ENCODE peak calls at places on chromosomes 13 and 19, in eight cellular contexts. I is colonic mucosa, P is ovary, T is mesendoderm, C is neuronal stem cell, F is transverse colon, V is HCT116, W is tibial artery. U is an unnamed sample. For H3K4me1, the result is how much of the 10 kb centered on the place peaks cover.

GRCh38 chr13:57635541-57635940 is 4.0 kb downstream of the PCDH17 start:
- DNase-seq in I (no peak), P (no peak), T (no peak), C (no peak), F (no peak), V (no peak), W (no peak), U (no peak)

GRCh38 chr13:101567841-101568240 is 115.4 kb downstream of the ITGBL1 start:
- DNase-seq in I (no peak), P (no peak), T (no peak), C (no peak), F (no peak), V (no peak), W (no peak), U (no peak)

GRCh38 chr13:58463841-58464240 is 832.3 kb downstream of the PCDH17 start:
- DNase-seq in I (no peak), P (no peak), T (no peak), C (no peak), F (no peak), V (no peak), W (no peak), U (no peak)

GRCh38 chr19:53511357-53511756 is 26.6 kb upstream of the ZNF331 start:
- DNase-seq in I (no peak), P (no peak), T (no peak), C (no peak), F (no peak), V (no peak), W (no peak), U (no peak)

GRCh38 chr19:52237771-52238400 is 31.5 kb upstream of the ZNF766 start:
- DNase-seq in I (peak), P (peak), T (peak), C (peak), F (peak), V (peak), W (peak), U (peak)

GRCh38 chr13:20394506-20394905 is 131.2 kb downstream of the CRYL1 start:
- DNase-seq in I (no peak), P (no peak), T (no peak), C (no peak), F (no peak), V (no peak), W (no peak), U (no peak)

GRCh38 chr13:98240131-98240530 is 63.1 kb upstream of the RNF113B start:
- DNase-seq in I (no peak), P (no peak), T (no peak), C (no peak), F (no peak), V (no peak), W (no peak), U (no peak)

GRCh38 chr13:34223984-34224383 is 406.0 kb downstream of the RFC3 start:
- DNase-seq in I (no peak), P (no peak), T (no peak), C (no peak), F (no peak), V (no peak), W (no peak), U (no peak)

GRCh38 chr13:23898101-23898500 is 799 bp upstream of the C1QTNF9B start:
- DNase-seq in I (peak), P (peak), T (no peak), C (no peak), F (peak), V (no peak), W (no peak), U (no peak)

GRCh38 chr13:98098511-98098910 is 44.4 kb upstream of the FARP1 start:
- DNase-seq in I (no peak), P (no peak), T (no peak), C (no peak), F (no peak), V (no peak), W (no peak), U (no peak)

GRCh38 chr19:30029721-30030510 is 87.9 kb downstream of the URI1 start:
- DNase-seq in I (no peak), P (no peak), T (no peak), C (no peak), F (no peak), V (peak), W (no peak), U (no peak)

GRCh38 chr13:109938255-109938936 is 152.0 kb upstream of the IRS2 start:
- DNase-seq in I (no peak), P (no peak), T (no peak), C (no peak), F (no peak), V (no peak), W (no peak), U (no peak)

GRCh38 chr13:25286308-25286968 is 850 bp downstream of the MTMR6 start:
- DNase-seq in I (peak), P (no peak), T (peak), C (peak), F (peak), V (no peak), W (no peak), U (no peak)

GRCh38 chr13:35283856-35284255 is 192.6 kb downstream of the MAB21L1 start:
- DNase-seq in I (no peak), P (no peak), T (no peak), C (no peak), F (peak), V (no peak), W (no peak), U (no peak)

GRCh38 chr13:98532254-98532653 is 44.7 kb downstream of the STK24 start:
- DNase-seq in I (no peak), P (no peak), T (no peak), C (no peak), F (no peak), V (no peak), W (no peak), U (no peak)

GRCh38 chr13:30796132-30796832 is 60.9 kb downstream of the ALOX5AP start:
- DNase-seq in I (no peak), P (no peak), T (no peak), C (no peak), F (no peak), V (no peak), W (no peak), U (no peak)

GRCh38 chr19:46862974-46863632 is 2.3 kb downstream of the ARHGAP35 start:
- DNase-seq in I (no peak), P (no peak), T (peak), C (no peak), F (no peak), V (no peak), W (no peak), U (no peak)

GRCh38 chr19:53947624-53948023 is 15.1 kb upstream of the CACNG8 start:
- DNase-seq in I (no peak), P (no peak), T (peak), C (no peak), F (no peak), V (peak), W (no peak), U (no peak)

GRCh38 chr19:588758-589692 is 656 bp upstream of the HCN2 start:
- DNase-seq in I (no peak), P (no peak), T (no peak), C (no peak), F (no peak), V (no peak), W (no peak), U (no peak)

GRCh38 chr13:48123827-48124226 is 28.9 kb upstream of the MED4 start:
- DNase-seq in I (peak), P (no peak), T (no peak), C (no peak), F (peak), V (no peak), W (no peak), U (peak)

GRCh38 chr13:48118025-48118424 is 23.1 kb upstream of the MED4 start:
- DNase-seq in I (no peak), P (no peak), T (no peak), C (no peak), F (no peak), V (no peak), W (no peak), U (no peak)

GRCh38 chr13:48125794-48126228 is 30.9 kb upstream of the MED4 start:
- DNase-seq in I (no peak), P (peak), T (no peak), C (no peak), F (no peak), V (no peak), W (peak), U (peak)

GRCh38 chr13:48120246-48120645 is 25.3 kb upstream of the MED4 start:
- DNase-seq in I (no peak), P (no peak), T (no peak), C (no peak), F (no peak), V (no peak), W (no peak), U (no peak)

DNA sequence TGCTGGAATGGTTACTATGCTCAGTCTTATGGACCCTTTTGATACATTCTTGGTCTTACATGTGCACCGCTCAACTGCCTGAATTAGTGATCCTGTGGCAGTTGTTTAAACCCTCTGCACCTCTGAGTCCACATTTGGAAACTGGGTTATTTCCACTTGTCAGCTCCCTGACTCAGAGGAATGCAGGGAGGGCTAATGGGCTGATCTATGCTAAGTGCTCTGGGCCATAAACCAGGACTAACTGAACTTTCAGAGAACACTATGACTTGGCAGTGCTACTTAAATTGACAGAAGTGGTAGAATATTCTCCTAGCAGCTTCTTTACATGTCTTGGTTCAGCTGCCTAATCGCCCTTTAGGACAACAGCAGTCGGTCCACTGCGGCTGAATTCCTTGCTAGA is 26.8 kb upstream of the MED4 start:
- DNase-seq in I (no peak), P (no peak), T (peak), C (no peak), F (no peak), V (no peak), W (no peak), U (no peak)
- H3K4me1 ChIP-seq in I (under half), P (under half), T (under half), C (under half), F (under half), V (under half), W (under half), U (under half)

DNA sequence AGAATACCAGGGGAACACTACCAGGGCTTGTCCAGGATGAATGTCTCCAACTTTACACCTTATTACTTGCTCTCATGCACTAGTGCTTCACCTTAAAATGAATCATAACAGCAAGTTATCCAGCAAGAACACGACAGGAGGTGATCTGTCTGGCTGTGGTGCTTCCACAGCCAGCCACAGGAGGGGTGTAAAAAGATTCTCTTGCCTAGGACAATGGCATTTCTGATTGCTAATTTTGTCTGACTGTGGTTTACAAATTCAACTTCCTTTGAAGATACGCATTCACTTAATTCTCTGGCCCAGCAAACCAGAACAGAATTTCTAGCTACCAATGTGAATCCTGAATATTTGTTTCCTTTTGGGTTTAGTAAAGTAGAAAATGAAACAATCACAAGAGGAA is 23.1 kb upstream of the COG3 start:
- DNase-seq in I (no peak), P (no peak), T (no peak), C (no peak), F (no peak), V (no peak), W (no peak), U (no peak)
- H3K4me1 ChIP-seq in I (under half), P (under half), T (under half), C (under half), F (under half), V (under half), W (under half), U (under half)

GRCh38 chr13:51500687-51501086 is 47.9 kb upstream of the INTS6 start:
- DNase-seq in I (no peak), P (no peak), T (no peak), C (no peak), F (no peak), V (no peak), W (no peak), U (no peak)

GRCh38 chr13:51499841-51500240 is 47.0 kb upstream of the INTS6 start:
- DNase-seq in I (no peak), P (no peak), T (no peak), C (no peak), F (no peak), V (no peak), W (no peak), U (no peak)

GRCh38 chr13:51501096-51501495 is 48.3 kb upstream of the INTS6 start:
- DNase-seq in I (no peak), P (no peak), T (no peak), C (no peak), F (no peak), V (no peak), W (no peak), U (no peak)

GRCh38 chr13:51502206-51502651 is 49.4 kb upstream of the INTS6 start:
- DNase-seq in I (no peak), P (no peak), T (no peak), C (no peak), F (no peak), V (no peak), W (no peak), U (no peak)

DNA sequence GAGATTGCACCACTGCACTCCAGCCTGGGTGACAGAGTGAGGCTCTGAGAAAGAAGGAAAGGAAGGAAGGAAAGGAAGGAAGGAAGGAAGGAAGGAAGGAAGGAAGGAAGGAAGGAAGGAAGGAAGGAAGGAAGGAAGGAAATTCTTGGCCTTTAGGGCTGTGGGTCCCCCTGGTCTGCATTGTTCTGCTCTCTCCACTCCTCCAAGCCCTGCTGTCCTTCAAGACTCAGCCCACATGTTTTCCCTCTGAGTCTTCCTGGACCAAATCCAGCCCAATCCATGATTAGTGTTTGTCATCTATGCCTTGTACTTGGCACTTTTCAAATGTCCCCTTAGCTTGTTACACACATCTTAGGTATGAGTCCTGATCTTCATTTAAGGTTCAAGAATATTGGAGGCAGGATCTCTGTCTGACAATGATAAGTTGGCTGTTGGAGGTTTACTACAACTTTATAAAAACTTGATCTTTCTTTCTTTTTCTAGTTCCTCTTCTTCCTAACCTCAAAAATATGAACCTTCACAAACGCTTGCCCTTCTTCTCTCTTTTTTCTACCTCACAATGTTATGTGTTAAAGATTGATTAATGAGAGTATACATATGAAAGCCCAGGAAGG is 48.9 kb upstream of the INTS6 start:
- DNase-seq in I (no peak), P (no peak), T (no peak), C (no peak), F (no peak), V (no peak), W (no peak), U (no peak)
- H3K4me1 ChIP-seq in I (under half), P (under half), T (under half), C (under half), F (under half), V (under half), W (under half), U (under half)

GRCh38 chr19:49863935-49864320 is 3.4 kb downstream of the PNKP start:
- DNase-seq in I (peak), P (no peak), T (no peak), C (no peak), F (no peak), V (no peak), W (no peak), U (no peak)

GRCh38 chr19:49861127-49861526 is 6.2 kb downstream of the PNKP start:
- DNase-seq in I (no peak), P (peak), T (no peak), C (no peak), F (peak), V (no peak), W (no peak), U (no peak)

GRCh38 chr19:49863254-49863934 is 4.0 kb downstream of the PNKP start:
- DNase-seq in I (no peak), P (no peak), T (no peak), C (no peak), F (peak), V (no peak), W (no peak), U (no peak)

GRCh38 chr19:49861541-49862410 is 5.6 kb downstream of the PNKP start:
- DNase-seq in I (no peak), P (peak), T (no peak), C (no peak), F (no peak), V (no peak), W (no peak), U (no peak)

GRCh38 chr19:49862411-49863253 is 4.7 kb downstream of the PNKP start:
- DNase-seq in I (peak), P (peak), T (peak), C (no peak), F (no peak), V (no peak), W (no peak), U (no peak)
- H3K4me1 ChIP-seq in I (under half), P (under half), T (under half), C (under half), F (under half), V (under half), W (under half), U (under half)

DNA sequence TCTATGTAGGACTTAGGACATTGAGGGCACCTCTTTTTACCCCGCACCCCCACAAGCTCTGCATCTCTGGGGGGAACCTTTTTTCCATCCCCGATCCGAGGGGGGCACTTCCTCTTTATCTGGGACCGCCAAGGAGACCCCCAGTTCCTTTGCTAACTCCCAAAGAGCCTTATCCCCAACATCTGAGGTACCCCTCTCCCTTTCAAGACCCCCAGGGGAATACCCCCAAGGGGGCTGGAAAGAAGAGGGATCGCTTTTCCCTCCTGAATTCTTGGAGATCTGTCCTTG is 1.1 kb downstream of the TNFSF9 start:
- DNase-seq in I (no peak), P (no peak), T (no peak), C (no peak), F (no peak), V (no peak), W (no peak), U (no peak)
- H3K4me1 ChIP-seq in I (under half), P (under half), T (under half), C (under half), F (under half), V (under half), W (under half), U (under half)

GRCh38 chr19:14409157-14410053 is 9.7 kb downstream of the DDX39A start:
- DNase-seq in I (no peak), P (no peak), T (no peak), C (no peak), F (no peak), V (no peak), W (no peak), U (no peak)
- H3K4me1 ChIP-seq in I (under half), P (under half), T (under half), C (under half), F (under half), V (under half), W (under half), U (under half)